ENCODE peak calls at places on chromosomes 4 and X, in seven cellular contexts. Y is AG04449, B is HTR-8/SVneo, T is Karpas-422, Z is NCI-H2081, U is endothelial cell, Q is HCEC 1CT. M is an unnamed sample.

GRCh38 chrX:129496625-129497024 is 26.7 kb downstream of the SMARCA1 start:
- DNase-seq in Q (peak), U (no peak), Y (no peak), T (no peak), Z (no peak), B (no peak), M (no peak)

GRCh38 chr4:5789141-5789540 is 78.1 kb downstream of the EVC start:
- DNase-seq in Y (no peak), T (no peak), B (no peak), U (no peak), Z (no peak), Q (no peak), M (no peak)

GRCh38 chr4:140117946-140118345 is 36.0 kb downstream of the MAML3 start:
- DNase-seq in B (no peak), Z (no peak), T (no peak), Y (no peak), Q (no peak), U (no peak), M (no peak)

GRCh38 chr4:47972181-47972580 is 44.3 kb downstream of the CNGA1 start:
- DNase-seq in Q (no peak), Y (no peak), U (no peak), T (no peak), B (no peak), Z (no peak), M (no peak)

GRCh38 chr4:100539706-100540105 is 21.9 kb upstream of the EMCN start:
- DNase-seq in U (peak), B (no peak), Q (no peak), T (no peak), Z (no peak), Y (no peak), M (no peak)

GRCh38 chr4:184362338-184362737 is 112.0 kb downstream of the IRF2 start:
- DNase-seq in Z (no peak), Y (no peak), Q (no peak), U (no peak), T (no peak), B (no peak), M (no peak)

GRCh38 chrX:3119376-3119775 is 78.1 kb downstream of the ARSF start:
- DNase-seq in Z (no peak), U (no peak), B (no peak), T (no peak), Q (no peak), Y (no peak), M (no peak)

GRCh38 chrX:93791304-93791703 is 117.3 kb downstream of the FAM133A start:
- DNase-seq in B (no peak), Y (no peak), T (no peak), U (no peak), Z (no peak), Q (no peak), M (no peak)

GRCh38 chr4:71692198-71692597 is 91.7 kb downstream of the GC start:
- DNase-seq in T (no peak), U (no peak), Z (no peak), Q (no peak), Y (no peak), B (no peak), M (no peak)

GRCh38 chr4:110193822-110194761 is 4.3 kb downstream of the ELOVL6 start:
- DNase-seq in Q (peak), Z (peak), Y (peak), U (peak), T (peak), B (peak), M (peak)

GRCh38 chr4:104549736-104550135 is 55.0 kb upstream of the CXXC4 start:
- DNase-seq in B (no peak), U (no peak), Y (no peak), Q (no peak), Z (no peak), T (no peak), M (no peak)

GRCh38 chrX:34918856-34919255 is 23.7 kb upstream of the FAM47B start:
- DNase-seq in Q (peak), Y (no peak), U (peak), T (peak), Z (peak), B (peak), M (no peak)

GRCh38 chr4:53781614-53782467 is 190.6 kb upstream of the LNX1 start:
- DNase-seq in T (no peak), U (no peak), Q (peak), Y (no peak), B (no peak), Z (no peak), M (no peak)

GRCh38 chrX:31279359-31279758 is 207.5 kb upstream of the FTHL17 start:
- DNase-seq in Q (peak), Z (peak), U (no peak), B (peak), T (no peak), Y (no peak), M (no peak)

GRCh38 chr4:158159054-158159717 is 13.6 kb downstream of the GASK1B start:
- DNase-seq in T (no peak), B (no peak), Q (peak), Y (peak), Z (no peak), U (no peak), M (no peak)

GRCh38 chr4:6199344-6199921 is 916 bp downstream of the JAKMIP1 start:
- DNase-seq in Y (no peak), Z (no peak), U (no peak), T (no peak), B (no peak), Q (no peak), M (no peak)

GRCh38 chrX:74467656-74468055 is 46.4 kb downstream of the SLC16A2 start:
- DNase-seq in T (no peak), Q (no peak), Z (no peak), B (no peak), U (no peak), Y (no peak), M (no peak)

GRCh38 chrX:327660-328126 is 9.1 kb upstream of the GTPBP6 start:
- DNase-seq in U (no peak), Z (no peak), T (no peak), B (no peak), Q (no peak), Y (no peak), M (no peak)

GRCh38 chr4:24850669-24851068 is 55.3 kb downstream of the SOD3 start:
- DNase-seq in U (no peak), Q (peak), Z (no peak), Y (peak), B (peak), T (peak), M (peak)

GRCh38 chr4:122876456-122876855 is 45.9 kb downstream of the NUDT6 start:
- DNase-seq in Z (no peak), Q (no peak), Y (no peak), B (no peak), U (no peak), T (no peak), M (no peak)

GRCh38 chr4:128715616-128716015 is 93.9 kb upstream of the JADE1 start:
- DNase-seq in Z (no peak), T (no peak), Y (peak), B (no peak), U (no peak), Q (no peak), M (no peak)

GRCh38 chrX:67732864-67733263 is 189.0 kb downstream of the AR start:
- DNase-seq in Z (no peak), B (no peak), U (no peak), Q (no peak), T (peak), Y (no peak), M (no peak)

GRCh38 chr4:117420966-117421365 is 335.6 kb upstream of the TRAM1L1 start:
- DNase-seq in Q (no peak), B (no peak), Y (no peak), T (no peak), Z (no peak), U (no peak), M (no peak)

GRCh38 chrX:103157511-103158316 is 57.2 kb upstream of the BEX4 start:
- DNase-seq in U (peak), Q (peak), Z (peak), B (no peak), T (peak), Y (no peak), M (no peak)

GRCh38 chr4:24837296-24837695 is 41.9 kb downstream of the SOD3 start:
- DNase-seq in U (no peak), Q (no peak), Y (no peak), Z (peak), B (no peak), T (no peak), M (no peak)

GRCh38 chrX:95318882-95319281 is 1365.8 kb upstream of the DIAPH2 start:
- DNase-seq in U (peak), Z (peak), T (peak), Y (no peak), Q (no peak), B (no peak), M (no peak)

GRCh38 chrX:47638816-47639215 is 9.1 kb upstream of the CFP start:
- DNase-seq in U (no peak), Y (no peak), T (no peak), Z (no peak), Q (no peak), B (no peak), M (no peak)